ENCODE peak calls at places on chromosomes 13 and 19, in five cellular contexts. E is K562, U is SK-N-SH, T is H1, W is GM12878. Z is an unnamed sample.

GRCh38 chr13:77544365-77544764 is 8.9 kb downstream of the SCEL start:
- DNase-seq in U (peak; percentile 16), T (no peak), E (no peak), W (no peak), Z (no peak)

GRCh38 chr19:5575553-5575952 is 7.8 kb upstream of the TINCR start:
- DNase-seq in U (no peak), E (no peak), W (no peak), T (no peak), Z (no peak)

GRCh38 chr19:41866284-41866683 is 6.2 kb downstream of the RPS19 start:
- DNase-seq in U (peak; percentile 15), W (no peak), T (no peak), E (no peak), Z (no peak)

GRCh38 chr19:7986321-7987083 is 18.9 kb downstream of the ELAVL1 start:
- DNase-seq in T (no peak), U (no peak), W (no peak), E (no peak), Z (no peak)

GRCh38 chr19:50750010-50750409 is 20.3 kb upstream of the GPR32 start:
- DNase-seq in T (no peak), E (no peak), U (no peak), W (no peak), Z (no peak)

GRCh38 chr13:71067164-71067815 is 799.7 kb downstream of the DACH1 start:
- DNase-seq in T (no peak), U (no peak), E (no peak), W (no peak), Z (no peak)

GRCh38 chr19:52155596-52156359 is 15.6 kb downstream of the ZNF836 start:
- DNase-seq in E (no peak), W (no peak), T (no peak), U (no peak), Z (no peak)

GRCh38 chr19:18239303-18239702 is 13.1 kb upstream of the PDE4C start:
- DNase-seq in U (no peak), E (peak; percentile 52), T (no peak), W (no peak), Z (no peak)

GRCh38 chr19:21130097-21130775 is 11.6 kb upstream of the ZNF431 start:
- DNase-seq in U (no peak), W (no peak), T (no peak), E (no peak), Z (no peak)

GRCh38 chr13:103012611-103013010 is 53.6 kb downstream of the SLC10A2 start:
- DNase-seq in E (no peak), W (no peak), U (no peak), T (no peak), Z (no peak)

GRCh38 chr19:38953677-38954076 is 21.9 kb downstream of the FBXO17 start:
- DNase-seq in E (no peak), U (no peak), T (no peak), W (no peak), Z (no peak)

GRCh38 chr19:38951187-38951586 is 20.4 kb downstream of the MRPS12 start:
- DNase-seq in W (no peak), E (no peak), U (no peak), T (no peak), Z (no peak)

GRCh38 chr19:38949580-38950367 is 19.0 kb downstream of the MRPS12 start:
- DNase-seq in T (peak; percentile 87), E (no peak), W (no peak), U (peak; percentile 99), Z (no peak)

GRCh38 chr19:38956264-38956663 is 19.3 kb downstream of the FBXO17 start:
- DNase-seq in T (no peak), E (no peak), W (no peak), U (no peak), Z (no peak)

DNA sequence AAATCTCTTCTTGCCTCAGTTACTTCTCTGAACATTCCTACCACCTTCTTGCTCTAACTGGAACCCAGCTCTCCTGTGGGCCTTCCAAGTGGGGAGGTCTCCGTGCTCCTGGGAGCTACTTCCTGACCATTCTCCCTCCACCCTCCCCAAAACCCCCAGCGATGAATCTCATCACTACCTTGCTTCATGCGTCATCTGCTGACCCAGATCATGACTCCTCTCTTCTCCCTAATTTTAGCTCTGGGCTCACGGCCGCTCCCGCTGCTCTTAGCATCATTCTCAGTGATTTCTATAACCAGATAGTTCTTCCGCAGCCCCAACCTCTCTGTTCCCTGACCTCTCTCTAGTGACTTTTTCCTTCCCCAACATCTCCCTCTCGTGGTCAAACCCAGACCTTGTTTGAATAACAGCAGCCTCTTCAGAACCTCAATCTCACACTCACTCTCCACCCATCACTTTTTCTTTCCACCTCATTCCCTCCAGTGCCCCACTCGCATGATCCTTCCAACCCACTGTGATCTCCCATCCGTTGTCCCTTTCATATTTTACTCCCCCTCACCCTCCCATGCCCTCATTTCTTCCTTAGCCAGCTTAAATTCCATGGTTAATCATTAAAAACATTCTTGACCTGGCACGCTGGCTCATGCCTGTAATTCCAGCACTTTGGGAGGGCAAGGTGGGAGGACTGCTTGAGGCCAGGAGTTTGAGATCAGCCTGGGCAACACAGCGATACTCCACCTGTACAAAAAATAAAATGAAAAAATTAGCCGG is 21.8 kb downstream of the MRPS12 start:
- DNase-seq in W (no peak), T (no peak), E (no peak), U (no peak), Z (no peak)
- TF ChIP-seq RAD21 in W (peak; percentile 53), T (peak; percentile 66), E (peak; percentile 48), U (peak; percentile 47), Z (peak; percentile 73)

DNA sequence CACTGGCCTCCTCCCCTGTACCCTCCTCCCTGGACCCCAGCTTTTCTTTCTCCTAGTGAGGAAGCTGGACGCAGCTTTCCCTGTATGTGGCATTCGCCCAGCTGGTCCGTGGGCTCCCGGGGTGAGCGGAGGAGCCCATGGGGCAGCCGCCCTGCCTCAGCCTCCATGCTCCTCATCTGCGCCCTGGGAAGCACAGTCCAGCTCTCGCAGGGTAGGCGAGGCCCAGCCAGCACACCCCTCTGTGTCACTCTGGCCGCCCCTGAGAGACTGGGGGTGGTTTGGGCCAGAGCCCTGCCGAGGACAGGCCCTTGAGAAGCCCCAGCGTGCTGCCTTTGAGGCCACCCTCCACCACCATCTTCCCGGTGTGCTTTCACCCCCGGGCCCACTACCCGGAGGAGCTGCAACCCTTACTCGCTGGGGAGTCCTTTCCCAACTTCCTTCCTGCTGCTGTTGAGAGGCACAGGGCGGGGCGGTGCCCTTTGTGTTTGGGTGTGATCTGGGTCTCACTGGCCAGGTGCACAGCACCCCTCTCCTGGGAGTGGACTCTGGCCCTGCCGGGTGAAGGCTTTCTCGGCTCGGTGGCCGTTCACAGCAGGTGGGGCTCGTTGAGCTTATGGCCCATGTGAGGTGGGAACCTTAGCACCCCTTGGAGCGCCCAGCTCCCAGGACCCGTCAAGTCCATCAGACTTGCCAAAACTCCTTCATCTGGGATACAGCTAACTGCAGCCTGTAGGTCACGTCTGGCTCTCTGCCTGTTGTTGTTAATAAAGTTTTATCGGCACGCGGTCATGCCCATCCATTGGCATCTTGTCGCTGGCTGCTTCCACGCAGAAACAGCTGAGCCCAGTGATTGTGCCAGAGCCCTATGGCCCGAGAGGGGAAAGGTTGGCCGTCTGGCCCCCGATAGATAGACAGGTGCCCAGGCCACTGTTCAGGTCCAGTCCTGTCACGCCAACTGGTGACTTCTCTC is 3.2 kb downstream of the NCLN start:
- DNase-seq in T (no peak), E (no peak), U (no peak), W (no peak), Z (no peak)
- TF ChIP-seq YY1 in T (no peak), E (no peak), U (no peak), W (no peak), Z (no peak)

GRCh38 chr19:55353803-55354697 is 469 bp downstream of the COX6B2 start:
- DNase-seq in T (no peak), E (peak; percentile 97), W (no peak), U (peak; percentile 97), Z (peak; percentile 23)
- TF ChIP-seq RAD21 in T (no peak), E (no peak), W (no peak), U (no peak), Z (no peak)

DNA sequence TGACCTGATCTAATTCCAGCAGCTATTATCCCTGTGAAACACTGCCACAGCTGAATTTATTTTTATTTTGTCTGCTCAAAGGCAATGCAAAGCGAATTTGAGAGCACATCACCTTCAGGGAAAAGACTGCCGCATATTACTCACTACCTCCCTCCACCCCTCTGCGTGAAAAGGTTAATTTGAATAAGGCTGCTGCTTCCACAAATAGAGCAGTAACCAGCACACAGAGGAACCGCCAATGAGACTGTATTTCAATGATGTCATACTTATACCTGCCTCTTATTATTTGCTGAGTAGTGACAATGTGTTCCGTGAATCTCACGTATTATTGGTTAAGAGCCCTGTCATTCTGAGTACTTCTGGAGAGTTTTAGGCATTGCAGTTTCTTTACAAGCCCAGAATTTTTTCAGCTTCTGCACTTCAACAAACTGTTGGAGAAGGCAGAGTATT is 156.1 kb upstream of the KLF12 start:
- DNase-seq in T (no peak), W (no peak), E (no peak), U (peak; percentile 47), Z (peak; percentile 73)
- TF ChIP-seq YY1 in T (no peak), W (no peak), E (no peak), U (no peak), Z (no peak)

GRCh38 chr13:98874029-98874397 is 103.9 kb downstream of the DOCK9 start:
- DNase-seq in W (no peak), T (no peak), E (no peak), U (no peak), Z (no peak)
- TF ChIP-seq RAD21 in W (no peak), T (no peak), E (no peak), U (no peak), Z (no peak)

GRCh38 chr19:13016628-13017305 is 21.5 kb downstream of the NFIX start:
- DNase-seq in U (no peak), W (no peak), T (no peak), E (peak; percentile 52), Z (no peak)

GRCh38 chr19:13018037-13018914 is 23.0 kb downstream of the NFIX start:
- DNase-seq in E (peak; percentile 58), T (no peak), W (no peak), U (peak; percentile 89), Z (no peak)

GRCh38 chr19:13016245-13016627 is 21.0 kb downstream of the NFIX start:
- DNase-seq in U (no peak), T (no peak), E (no peak), W (no peak), Z (no peak)

GRCh38 chr19:13019330-13019729 is 24.1 kb downstream of the NFIX start:
- DNase-seq in W (no peak), E (no peak), U (no peak), T (no peak), Z (no peak)

GRCh38 chr19:13017306-13018036 is 22.2 kb downstream of the NFIX start:
- DNase-seq in U (no peak), T (no peak), E (no peak), W (no peak), Z (no peak)
- TF ChIP-seq YY1 in U (no peak), T (no peak), E (no peak), W (no peak), Z (no peak)

GRCh38 chr13:44549461-44549860 is 26.7 kb downstream of the TSC22D1 start:
- DNase-seq in W (no peak), E (no peak), T (no peak), U (no peak), Z (no peak)
- TF ChIP-seq RAD21 in W (no peak), E (no peak), T (no peak), U (no peak), Z (no peak)

DNA sequence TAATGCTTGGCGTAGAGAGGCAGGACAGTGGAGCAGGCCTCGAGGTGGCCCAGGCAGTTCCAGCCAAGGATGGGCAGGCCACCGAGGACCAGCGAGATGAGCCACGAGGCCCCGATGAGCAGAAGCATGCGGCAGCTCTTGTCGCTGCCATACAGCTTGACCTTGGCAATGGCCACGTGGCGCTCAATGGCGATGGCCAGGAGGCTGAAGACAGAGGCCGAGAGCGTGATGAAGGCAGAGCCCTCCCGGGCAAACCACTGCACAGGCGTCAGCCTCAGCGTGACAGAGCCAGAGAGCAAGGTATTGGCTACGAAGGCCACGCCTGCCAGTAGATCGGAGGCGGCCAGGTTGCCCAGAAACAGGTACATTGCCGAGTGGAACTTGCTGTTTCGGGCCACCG is 6.8 kb downstream of the S1PR2 start:
- DNase-seq in E (no peak), W (no peak), U (no peak), T (no peak), Z (no peak)
- TF ChIP-seq YY1 in E (no peak), W (no peak), U (no peak), T (no peak), Z (no peak)

Z was measured in HCT116.